ENCODE peak calls at places on chromosomes 1 and 21, in nine cellular contexts. G, V, M, Y, J, Q, I, F and E are unnamed samples.
A peak's percentile ranks its signal among the peaks of the same experiment; 100 is the strongest.

GRCh38 chr1:219185486-219186117 is 11.9 kb downstream of the LYPLAL1 start:
- DNase-seq in G (no peak), V (no peak), M (no peak), Y (no peak), J (no peak), Q (no peak), I (no peak), F (no peak), E (no peak)

GRCh38 chr1:44776749-44777068 is 1.4 kb downstream of the RPS8 start:
- DNase-seq in G (no peak), V (no peak), M (no peak), Y (no peak), J (no peak), Q (no peak), I (no peak), F (no peak), E (no peak)

GRCh38 chr1:98496246-98496995 is 165.1 kb upstream of the SNX7 start:
- DNase-seq in G (peak; percentile 53), V (no peak), M (no peak), Y (no peak), J (no peak), Q (no peak), I (no peak), F (no peak), E (no peak)

GRCh38 chr1:237817277-237817676 is 73.4 kb downstream of the ZP4 start:
- DNase-seq in G (no peak), V (no peak), M (no peak), Y (no peak), J (no peak), Q (no peak), I (no peak), F (no peak), E (no peak)

GRCh38 chr1:198639581-198640235 is 868 bp downstream of the PTPRC start:
- DNase-seq in G (no peak), V (no peak), M (no peak), Y (no peak), J (no peak), Q (no peak), I (no peak), F (no peak), E (no peak)

GRCh38 chr1:162856260-162856659 is 4.7 kb downstream of the CCDC190 start:
- DNase-seq in G (peak; percentile 87), V (no peak), M (no peak), Y (no peak), J (no peak), Q (no peak), I (no peak), F (no peak), E (no peak)

GRCh38 chr1:223486366-223486765 is 93.2 kb downstream of the CCDC185 start:
- DNase-seq in G (no peak), V (no peak), M (no peak), Y (no peak), J (no peak), Q (no peak), I (no peak), F (peak; percentile 19), E (no peak)

GRCh38 chr1:17765444-17766411 is 10.6 kb downstream of the ACTL8 start:
- DNase-seq in G (peak; percentile 44), V (no peak), M (no peak), Y (no peak), J (no peak), Q (peak; percentile 32), I (no peak), F (no peak), E (no peak)

GRCh38 chr1:185400057-185400456 is 83.0 kb upstream of the IVNS1ABP start:
- DNase-seq in G (peak; percentile 59), V (no peak), M (no peak), Y (no peak), J (no peak), Q (no peak), I (no peak), F (no peak), E (no peak)

GRCh38 chr1:150895618-150896017 is 8.7 kb downstream of the CTXND2 start:
- DNase-seq in G (peak; percentile 29), V (no peak), M (no peak), Y (no peak), J (no peak), Q (no peak), I (peak; percentile 82), F (no peak), E (no peak)

GRCh38 chr1:110576441-110576840 is 29.7 kb downstream of the KCNA2 start:
- DNase-seq in G (no peak), V (no peak), M (no peak), Y (no peak), J (no peak), Q (no peak), I (no peak), F (no peak), E (no peak)

GRCh38 chr21:37374026-37374425 is 7.5 kb downstream of the DYRK1A start:
- DNase-seq in G (no peak), V (no peak), M (no peak), Y (no peak), J (no peak), Q (no peak), I (no peak), F (no peak), E (no peak)

GRCh38 chr1:158998781-158999161 is 10.9 kb upstream of the IFI16 start:
- DNase-seq in G (peak; percentile 83), V (peak; percentile 40), M (peak; percentile 46), Y (no peak), J (peak; percentile 46), Q (peak; percentile 68), I (peak; percentile 72), F (peak; percentile 74), E (peak; percentile 45)

GRCh38 chr1:116502915-116503314 is 67.9 kb downstream of the CD58 start:
- DNase-seq in G (no peak), V (no peak), M (no peak), Y (no peak), J (no peak), Q (no peak), I (no peak), F (no peak), E (no peak)

GRCh38 chr1:8590696-8591351 is 226.6 kb downstream of the RERE start:
- DNase-seq in G (no peak), V (no peak), M (no peak), Y (no peak), J (no peak), Q (no peak), I (no peak), F (no peak), E (no peak)
- H3K36me3 ChIP-seq in G (no peaks in the 10 kb centered on the region), V (no peaks in the 10 kb centered on the region), M (no peaks in the 10 kb centered on the region), Y (no peaks in the 10 kb centered on the region), J (no peaks in the 10 kb centered on the region), Q (no peaks in the 10 kb centered on the region), I (no peaks in the 10 kb centered on the region), F (no peaks in the 10 kb centered on the region), E (no peaks in the 10 kb centered on the region)

GRCh38 chr1:202134645-202135172 is 9.8 kb downstream of the ARL8A start:
- DNase-seq in G (no peak), V (no peak), M (no peak), Y (no peak), J (no peak), Q (no peak), I (no peak), F (no peak), E (peak; percentile 24)
- H3K36me3 ChIP-seq in G (peaks cover 34% of the 10 kb centered on the region), V (peaks cover 60% of the 10 kb centered on the region), M (peaks cover 13% of the 10 kb centered on the region), Y (peaks cover 38% of the 10 kb centered on the region), J (peaks cover 54% of the 10 kb centered on the region), Q (no peaks in the 10 kb centered on the region), I (no peaks in the 10 kb centered on the region), F (peaks cover 7% of the 10 kb centered on the region), E (no peaks in the 10 kb centered on the region)

DNA sequence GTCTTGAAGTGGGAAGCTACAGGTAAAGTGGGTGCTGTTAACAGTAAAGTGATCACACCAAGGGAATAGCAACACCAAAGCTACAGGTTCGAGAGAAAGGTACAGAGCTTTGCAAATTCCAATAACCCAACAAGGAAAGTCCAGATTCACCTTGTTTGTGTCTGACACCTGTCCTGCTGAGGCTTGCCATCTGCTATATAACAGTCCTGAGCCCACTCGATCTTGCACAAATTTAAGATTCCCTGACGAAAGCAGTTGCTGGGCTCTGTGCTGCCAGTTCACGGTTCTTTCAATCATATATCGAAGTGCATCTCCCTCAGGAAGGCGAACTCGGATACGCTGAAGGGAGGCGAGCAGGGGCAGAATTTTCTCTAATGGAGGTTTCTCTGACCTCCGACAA is 23.0 kb upstream of the SYT2 start:
- DNase-seq in G (no peak), V (no peak), M (no peak), Y (no peak), J (no peak), Q (no peak), I (no peak), F (no peak), E (no peak)
- H3K36me3 ChIP-seq in G (peaks cover 97% of the 10 kb centered on the region), V (peaks cover 79% of the 10 kb centered on the region), M (peaks cover 51% of the 10 kb centered on the region), Y (peaks cover 98% of the 10 kb centered on the region), J (peaks cover 96% of the 10 kb centered on the region), Q (peaks cover 12% of the 10 kb centered on the region), I (peaks cover 12% of the 10 kb centered on the region), F (peaks cover 15% of the 10 kb centered on the region), E (peaks cover 13% of the 10 kb centered on the region)

GRCh38 chr1:12010751-12011570 is 8.3 kb upstream of the MIIP start:
- DNase-seq in G (no peak), V (no peak), M (no peak), Y (no peak), J (no peak), Q (no peak), I (peak; percentile 52), F (no peak), E (no peak)
- H3K36me3 ChIP-seq in G (peaks cover 54% of the 10 kb centered on the region), V (peaks cover 79% of the 10 kb centered on the region), M (peaks cover 43% of the 10 kb centered on the region), Y (peaks cover 62% of the 10 kb centered on the region), J (peaks cover 62% of the 10 kb centered on the region), Q (no peaks in the 10 kb centered on the region), I (peaks cover 8% of the 10 kb centered on the region), F (peaks cover 6% of the 10 kb centered on the region), E (peaks cover 16% of the 10 kb centered on the region)

GRCh38 chr1:22508329-22508728 is 55.0 kb upstream of the EPHA8 start:
- DNase-seq in G (peak; percentile 13), V (no peak), M (no peak), Y (no peak), J (no peak), Q (no peak), I (no peak), F (no peak), E (no peak)
- H3K36me3 ChIP-seq in G (peaks cover 74% of the 10 kb centered on the region), V (peaks cover 82% of the 10 kb centered on the region), M (peaks cover 59% of the 10 kb centered on the region), Y (peaks cover 76% of the 10 kb centered on the region), J (peaks cover 73% of the 10 kb centered on the region), Q (no peaks in the 10 kb centered on the region), I (peaks cover 18% of the 10 kb centered on the region), F (peaks cover 53% of the 10 kb centered on the region), E (no peaks in the 10 kb centered on the region)

GRCh38 chr1:47536646-47537118 is 98.8 kb downstream of the FOXD2 start:
- DNase-seq in G (peak; percentile 51), V (no peak), M (no peak), Y (no peak), J (no peak), Q (no peak), I (no peak), F (no peak), E (peak; percentile 14)
- H3K36me3 ChIP-seq in G (no peaks in the 10 kb centered on the region), V (no peaks in the 10 kb centered on the region), M (no peaks in the 10 kb centered on the region), Y (no peaks in the 10 kb centered on the region), J (no peaks in the 10 kb centered on the region), Q (no peaks in the 10 kb centered on the region), I (no peaks in the 10 kb centered on the region), F (no peaks in the 10 kb centered on the region), E (no peaks in the 10 kb centered on the region)